ENCODE peak calls at places on chromosomes 7 and 10, in six cellular contexts. U, A, Q, X, J and K are unnamed samples.

GRCh38 chr10:70300908-70301597 is 17.2 kb upstream of the NPFFR1 start:
- DNase-seq in X (no peak), J (no peak), A (no peak), Q (no peak), U (no peak), K (no peak)

GRCh38 chr10:77633376-77633775 is 4.2 kb downstream of the KCNMA1 start:
- DNase-seq in J (no peak), Q (no peak), X (no peak), U (no peak), A (peak; percentile 37), K (no peak)

GRCh38 chr10:47031251-47031952 is 120.2 kb downstream of the PTPN20 start:
- DNase-seq in Q (no peak), J (no peak), X (no peak), U (no peak), A (peak; percentile 47), K (peak; percentile 45)

GRCh38 chr7:112135815-112136706 is 70.1 kb downstream of the DOCK4 start:
- DNase-seq in J (no peak), Q (no peak), U (no peak), X (no peak), A (no peak), K (no peak)

GRCh38 chr7:100568176-100568935 is 5.3 kb downstream of the SAP25 start:
- DNase-seq in Q (no peak), U (no peak), X (no peak), A (no peak), J (no peak), K (no peak)

GRCh38 chr10:132685121-132685891 is 100.6 kb downstream of the NKX6-2 start:
- DNase-seq in U (no peak), X (no peak), Q (no peak), A (peak; percentile 90), J (no peak), K (no peak)

GRCh38 chr10:44980309-44981171 is 1.9 kb upstream of the DEPP1 start:
- DNase-seq in A (peak; percentile 18), X (no peak), Q (no peak), U (no peak), J (no peak), K (no peak)

GRCh38 chr10:78211476-78212110 is 177.9 kb downstream of the RPS24 start:
- DNase-seq in X (peak; percentile 34), U (no peak), J (no peak), Q (no peak), A (peak; percentile 43), K (no peak)

GRCh38 chr10:132458595-132459251 is 61.7 kb downstream of the PWWP2B start:
- DNase-seq in Q (no peak), J (peak; percentile 53), A (no peak), U (peak; percentile 48), X (no peak), K (peak; percentile 96)

GRCh38 chr10:123582084-123582989 is 83.8 kb upstream of the GPR26 start:
- DNase-seq in X (peak; percentile 37), J (peak; percentile 36), Q (peak; percentile 32), A (peak; percentile 39), U (peak; percentile 32), K (peak; percentile 60)

GRCh38 chr10:96656839-96657238 is 63.5 kb downstream of the PIK3AP1 start:
- DNase-seq in U (no peak), X (no peak), Q (no peak), A (no peak), J (no peak), K (no peak)

GRCh38 chr10:62992145-62992721 is 140.9 kb upstream of the NRBF2 start:
- DNase-seq in U (no peak), A (peak; percentile 81), Q (no peak), X (no peak), J (peak; percentile 37), K (no peak)

GRCh38 chr7:26490631-26491624 is 199.3 kb downstream of the SNX10 start:
- DNase-seq in U (no peak), A (no peak), J (no peak), Q (no peak), X (no peak), K (no peak)